ENCODE peak calls at places on chromosomes 3 and 15, in five cellular contexts. One of them, this sample, is unnamed.

GRCh38 chr3:112136959-112137693 is 4.1 kb upstream of the GCSAM start:
- DNase-seq in neural progenitor cell: peak
- DNase-seq in foreskin fibroblast: peak
- DNase-seq in RWPE2: no peak
- DNase-seq in lower leg skin: no peak
- DNase-seq in this sample: peak

GRCh38 chr15:98799991-98800390 is 151.7 kb downstream of the IGF1R start:
- DNase-seq in lower leg skin: no peak
- DNase-seq in RWPE2: no peak
- DNase-seq in foreskin fibroblast: no peak
- DNase-seq in neural progenitor cell: no peak
- DNase-seq in this sample: no peak

GRCh38 chr3:50264389-50264963 is 4.5 kb upstream of the SEMA3B start:
- DNase-seq in RWPE2: peak
- DNase-seq in foreskin fibroblast: peak
- DNase-seq in neural progenitor cell: peak
- DNase-seq in lower leg skin: no peak
- DNase-seq in this sample: peak

GRCh38 chr15:25504307-25504706 is 65.5 kb upstream of the UBE3A start:
- DNase-seq in neural progenitor cell: no peak
- DNase-seq in lower leg skin: no peak
- DNase-seq in RWPE2: no peak
- DNase-seq in foreskin fibroblast: peak
- DNase-seq in this sample: peak

GRCh38 chr15:95086543-95087252 is 855.3 kb downstream of the MCTP2 start:
- DNase-seq in neural progenitor cell: no peak
- DNase-seq in RWPE2: no peak
- DNase-seq in lower leg skin: no peak
- DNase-seq in foreskin fibroblast: no peak
- DNase-seq in this sample: peak

GRCh38 chr15:47715402-47715801 is 1.9 kb upstream of the SEMA6D start:
- DNase-seq in foreskin fibroblast: no peak
- DNase-seq in lower leg skin: no peak
- DNase-seq in neural progenitor cell: no peak
- DNase-seq in RWPE2: no peak
- DNase-seq in this sample: no peak

GRCh38 chr3:157376596-157377300 is 59.9 kb upstream of the PTX3 start:
- DNase-seq in lower leg skin: no peak
- DNase-seq in RWPE2: no peak
- DNase-seq in neural progenitor cell: peak
- DNase-seq in foreskin fibroblast: no peak
- DNase-seq in this sample: no peak

GRCh38 chr15:51046799-51047449 is 47.8 kb downstream of the TNFAIP8L3 start:
- DNase-seq in neural progenitor cell: no peak
- DNase-seq in lower leg skin: no peak
- DNase-seq in foreskin fibroblast: no peak
- DNase-seq in RWPE2: no peak
- DNase-seq in this sample: no peak

GRCh38 chr3:26281284-26281977 is 341.1 kb upstream of the LRRC3B start:
- DNase-seq in RWPE2: no peak
- DNase-seq in neural progenitor cell: no peak
- DNase-seq in lower leg skin: peak
- DNase-seq in foreskin fibroblast: no peak
- DNase-seq in this sample: no peak

GRCh38 chr3:185151959-185152432 is 864 bp downstream of the C3orf70 start:
- DNase-seq in foreskin fibroblast: peak
- DNase-seq in RWPE2: no peak
- DNase-seq in lower leg skin: no peak
- DNase-seq in neural progenitor cell: no peak
- DNase-seq in this sample: no peak

GRCh38 chr3:195889843-195890407 is 18.4 kb downstream of the TNK2 start:
- DNase-seq in neural progenitor cell: peak
- DNase-seq in foreskin fibroblast: no peak
- DNase-seq in lower leg skin: no peak
- DNase-seq in RWPE2: no peak
- DNase-seq in this sample: no peak

GRCh38 chr3:33652736-33653135 is 65.3 kb downstream of the CLASP2 start:
- DNase-seq in RWPE2: no peak
- DNase-seq in lower leg skin: no peak
- DNase-seq in foreskin fibroblast: no peak
- DNase-seq in neural progenitor cell: no peak
- DNase-seq in this sample: no peak

GRCh38 chr15:40266828-40267304 is 16.0 kb downstream of the ANKRD63 start:
- DNase-seq in lower leg skin: peak
- DNase-seq in RWPE2: peak
- DNase-seq in foreskin fibroblast: peak
- DNase-seq in neural progenitor cell: no peak
- DNase-seq in this sample: peak

GRCh38 chr15:70892912-70893560 is 410 bp downstream of the LRRC49 start:
- DNase-seq in foreskin fibroblast: peak
- DNase-seq in RWPE2: peak
- DNase-seq in neural progenitor cell: peak
- DNase-seq in lower leg skin: no peak
- DNase-seq in this sample: peak

GRCh38 chr3:173066044-173066679 is 74.9 kb downstream of the SPATA16 start:
- DNase-seq in neural progenitor cell: peak
- DNase-seq in lower leg skin: no peak
- DNase-seq in foreskin fibroblast: peak
- DNase-seq in RWPE2: no peak
- DNase-seq in this sample: no peak

GRCh38 chr3:102158080-102158756 is 276.6 kb upstream of the ZPLD1 start:
- DNase-seq in neural progenitor cell: no peak
- DNase-seq in lower leg skin: no peak
- DNase-seq in foreskin fibroblast: no peak
- DNase-seq in RWPE2: no peak
- DNase-seq in this sample: peak

GRCh38 chr15:32824777-32825176 is 107.0 kb downstream of the GREM1 start:
- DNase-seq in RWPE2: no peak
- DNase-seq in foreskin fibroblast: peak
- DNase-seq in neural progenitor cell: no peak
- DNase-seq in lower leg skin: no peak
- DNase-seq in this sample: peak

GRCh38 chr3:123347691-123348264 is 101.1 kb downstream of the ADCY5 start:
- DNase-seq in neural progenitor cell: no peak
- DNase-seq in RWPE2: peak
- DNase-seq in lower leg skin: no peak
- DNase-seq in foreskin fibroblast: no peak
- DNase-seq in this sample: no peak

GRCh38 chr3:5505163-5505562 is 317.7 kb downstream of the EDEM1 start:
- DNase-seq in neural progenitor cell: no peak
- DNase-seq in RWPE2: no peak
- DNase-seq in foreskin fibroblast: no peak
- DNase-seq in lower leg skin: no peak
- DNase-seq in this sample: no peak

GRCh38 chr3:67076607-67077006 is 78.5 kb downstream of the KBTBD8 start:
- DNase-seq in lower leg skin: no peak
- DNase-seq in foreskin fibroblast: no peak
- DNase-seq in RWPE2: no peak
- DNase-seq in neural progenitor cell: no peak
- DNase-seq in this sample: no peak

GRCh38 chr3:171556133-171556532 is 95.9 kb upstream of the TNIK start:
- DNase-seq in RWPE2: no peak
- DNase-seq in foreskin fibroblast: no peak
- DNase-seq in lower leg skin: no peak
- DNase-seq in neural progenitor cell: no peak
- DNase-seq in this sample: no peak

GRCh38 chr15:39670687-39671086 is 89.8 kb downstream of the THBS1 start:
- DNase-seq in lower leg skin: no peak
- DNase-seq in RWPE2: no peak
- DNase-seq in foreskin fibroblast: no peak
- DNase-seq in neural progenitor cell: no peak
- DNase-seq in this sample: no peak

DNA sequence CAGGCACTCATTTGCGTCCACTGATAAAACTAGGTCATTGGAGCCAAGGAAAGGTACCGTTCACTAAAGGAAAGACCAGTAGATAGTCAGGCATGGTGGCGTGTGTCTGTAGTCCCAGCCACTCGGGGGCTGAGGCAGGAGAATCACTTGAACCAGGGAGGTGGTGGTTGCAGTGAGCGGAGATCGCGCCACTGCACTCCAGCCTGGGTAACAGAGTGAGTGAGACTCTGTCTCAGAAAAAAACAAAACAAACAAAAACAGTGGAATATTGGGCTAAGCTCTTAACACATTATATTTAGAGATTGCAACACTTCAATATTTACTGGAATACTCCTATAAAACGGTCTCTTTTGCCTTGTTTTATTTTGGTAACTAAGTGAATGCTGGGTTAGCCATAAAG is 17.4 kb downstream of the MAP2K1 start:
- DNase-seq in foreskin fibroblast: no peak
- DNase-seq in RWPE2: no peak
- DNase-seq in lower leg skin: no peak
- DNase-seq in neural progenitor cell: no peak
- DNase-seq in this sample: no peak
- TF ChIP-seq CTCF in foreskin fibroblast: no peak
- TF ChIP-seq CTCF in RWPE2: no peak
- TF ChIP-seq CTCF in lower leg skin: no peak
- TF ChIP-seq CTCF in neural progenitor cell: no peak
- TF ChIP-seq CTCF in this sample: no peak

DNA sequence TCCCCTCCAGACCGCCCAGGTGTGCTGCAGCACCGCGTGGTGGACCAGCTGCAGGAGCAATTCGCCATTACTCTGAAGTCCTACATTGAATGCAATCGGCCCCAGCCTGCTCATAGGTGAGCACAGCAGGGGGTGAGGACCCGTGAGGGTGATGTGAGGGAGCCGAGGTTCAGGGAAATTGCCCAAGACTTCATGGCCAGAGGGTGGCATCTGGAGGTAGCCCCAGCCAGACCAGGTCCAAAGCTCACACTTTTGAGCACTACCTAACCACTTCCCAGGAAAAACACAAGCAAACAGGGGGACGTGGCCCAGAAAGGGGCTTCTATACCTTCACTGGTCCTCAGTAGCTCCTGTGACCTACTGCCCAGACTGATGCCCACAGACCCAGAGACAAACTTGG is 33.8 kb downstream of the NR1I2 start:
- DNase-seq in lower leg skin: no peak
- DNase-seq in foreskin fibroblast: no peak
- DNase-seq in neural progenitor cell: no peak
- DNase-seq in RWPE2: no peak
- DNase-seq in this sample: no peak
- TF ChIP-seq CTCF in lower leg skin: no peak
- TF ChIP-seq CTCF in foreskin fibroblast: no peak
- TF ChIP-seq CTCF in neural progenitor cell: no peak
- TF ChIP-seq CTCF in RWPE2: no peak
- TF ChIP-seq CTCF in this sample: no peak

GRCh38 chr15:74178326-74179100 is 5.0 kb downstream of the ISLR start:
- DNase-seq in neural progenitor cell: no peak
- DNase-seq in lower leg skin: no peak
- DNase-seq in foreskin fibroblast: no peak
- DNase-seq in RWPE2: no peak
- DNase-seq in this sample: no peak

GRCh38 chr15:74174966-74175270 is 1.4 kb downstream of the ISLR start:
- DNase-seq in RWPE2: peak
- DNase-seq in foreskin fibroblast: no peak
- DNase-seq in lower leg skin: no peak
- DNase-seq in neural progenitor cell: no peak
- DNase-seq in this sample: no peak

GRCh38 chr15:74175271-74176191 is 2.0 kb downstream of the ISLR start:
- DNase-seq in RWPE2: peak
- DNase-seq in foreskin fibroblast: no peak
- DNase-seq in neural progenitor cell: no peak
- DNase-seq in lower leg skin: no peak
- DNase-seq in this sample: no peak

GRCh38 chr15:74174216-74174965 is 881 bp downstream of the ISLR start:
- DNase-seq in foreskin fibroblast: no peak
- DNase-seq in RWPE2: peak
- DNase-seq in neural progenitor cell: no peak
- DNase-seq in lower leg skin: no peak
- DNase-seq in this sample: no peak

DNA sequence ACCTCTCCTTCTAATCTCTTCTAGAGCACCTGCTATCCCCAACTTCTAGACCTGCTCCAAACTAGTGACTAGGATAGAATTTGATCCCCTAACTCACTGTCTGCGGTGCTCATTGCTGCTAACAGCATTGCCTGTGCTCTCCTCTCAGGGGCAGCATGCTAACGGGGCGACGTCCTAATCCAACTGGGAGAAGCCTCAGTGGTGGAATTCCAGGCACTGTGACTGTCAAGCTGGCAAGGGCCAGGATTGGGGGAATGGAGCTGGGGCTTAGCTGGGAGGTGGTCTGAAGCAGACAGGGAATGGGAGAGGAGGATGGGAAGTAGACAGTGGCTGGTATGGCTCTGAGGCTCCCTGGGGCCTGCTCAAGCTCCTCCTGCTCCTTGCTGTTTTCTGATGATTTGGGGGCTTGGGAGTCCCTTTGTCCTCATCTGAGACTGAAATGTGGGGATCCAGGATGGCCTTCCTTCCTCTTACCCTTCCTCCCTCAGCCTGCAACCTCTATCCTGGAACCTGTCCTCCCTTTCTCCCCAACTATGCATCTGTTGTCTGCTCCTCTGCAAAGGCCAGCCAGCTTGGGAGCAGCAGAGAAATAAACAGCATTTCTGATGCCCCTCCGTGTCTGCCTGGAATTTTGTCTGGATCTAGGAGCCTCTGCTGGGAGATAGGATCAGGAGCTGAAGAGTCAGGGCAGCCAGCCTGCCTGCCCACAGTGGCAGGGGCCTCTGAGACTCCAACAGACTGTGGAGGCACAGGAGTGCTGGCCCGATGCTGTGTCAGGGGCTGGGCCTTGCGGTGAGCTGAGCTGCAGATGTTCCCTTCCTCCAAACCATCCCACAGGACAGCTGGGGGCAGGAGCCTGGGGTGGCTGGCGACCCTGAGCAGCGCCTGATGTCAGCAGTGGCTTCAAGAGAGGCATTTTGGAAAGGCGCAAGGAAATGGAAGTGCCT is 3.0 kb downstream of the ISLR start:
- DNase-seq in neural progenitor cell: peak
- DNase-seq in foreskin fibroblast: no peak
- DNase-seq in RWPE2: peak
- DNase-seq in lower leg skin: no peak
- DNase-seq in this sample: no peak
- TF ChIP-seq CTCF in neural progenitor cell: peak
- TF ChIP-seq CTCF in foreskin fibroblast: no peak
- TF ChIP-seq CTCF in RWPE2: no peak
- TF ChIP-seq CTCF in lower leg skin: no peak
- TF ChIP-seq CTCF in this sample: no peak

DNA sequence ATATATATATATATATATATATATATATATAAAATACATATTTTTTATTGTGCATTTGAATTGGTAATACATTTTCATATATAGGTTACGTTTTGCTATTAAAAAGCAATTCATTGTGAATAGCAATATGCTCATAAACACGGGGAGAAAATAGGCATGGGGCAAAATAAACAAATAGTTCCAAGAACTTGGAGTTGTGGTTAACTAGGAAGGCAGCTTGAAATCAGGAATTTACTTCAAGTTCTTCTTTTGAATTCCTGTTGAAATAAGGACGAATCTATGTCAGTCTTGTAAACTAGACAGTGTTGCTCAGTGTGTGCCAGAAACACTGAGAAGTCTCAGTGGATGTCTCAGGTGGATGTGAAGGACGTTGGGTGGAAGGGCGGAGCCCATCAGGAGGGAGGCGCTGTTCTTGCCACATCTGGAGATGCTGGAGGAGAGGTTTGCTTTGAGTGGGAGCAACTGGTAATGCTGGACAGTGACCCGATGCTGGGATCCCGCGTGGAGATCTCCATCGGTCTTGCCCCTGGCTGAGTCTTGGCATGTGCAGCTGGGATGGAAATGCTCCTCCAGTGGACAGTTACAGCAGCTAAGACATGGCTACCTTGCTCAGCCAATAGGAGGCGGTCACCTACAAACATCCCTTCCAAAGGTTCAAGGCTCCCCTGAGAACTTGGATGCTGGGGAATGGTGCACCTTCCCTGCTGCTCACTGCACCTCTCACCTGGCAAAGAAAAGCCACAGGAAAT is 2.5 kb downstream of the IL16 start:
- DNase-seq in foreskin fibroblast: no peak
- DNase-seq in neural progenitor cell: no peak
- DNase-seq in lower leg skin: peak
- DNase-seq in RWPE2: no peak
- DNase-seq in this sample: no peak
- TF ChIP-seq CTCF in foreskin fibroblast: no peak
- TF ChIP-seq CTCF in neural progenitor cell: no peak
- TF ChIP-seq CTCF in lower leg skin: no peak
- TF ChIP-seq CTCF in RWPE2: no peak
- TF ChIP-seq CTCF in this sample: no peak